ENCODE peak calls at places on chromosome 5, in seven cellular contexts. O is GM10248, U is endothelial cell, W is A549, B is stomach, S is fibroblast of mammary gland, M is type B pancreatic cell. Q is an unnamed sample.
A peak's percentile ranks its signal among the peaks of the same experiment; 100 is the strongest.

GRCh38 chr5:171924493-171925122 is 81.8 kb downstream of the FBXW11 start:
- DNase-seq in O (no peak), U (no peak), W (no peak), B (no peak), S (no peak), M (no peak), Q (no peak)

GRCh38 chr5:167629634-167630033 is 661.8 kb upstream of the WWC1 start:
- DNase-seq in O (no peak), U (no peak), W (no peak), B (no peak), S (no peak), M (no peak), Q (no peak)

GRCh38 chr5:79560774-79561524 is 47.0 kb upstream of the HOMER1 start:
- DNase-seq in O (peak; percentile 64), U (no peak), W (no peak), B (no peak), S (peak; percentile 62), M (no peak), Q (no peak)

GRCh38 chr5:107469485-107469884 is 201.3 kb downstream of the EFNA5 start:
- DNase-seq in O (no peak), U (no peak), W (peak; percentile 95), B (no peak), S (peak; percentile 87), M (no peak), Q (peak; percentile 37)

GRCh38 chr5:108339220-108339619 is 42.7 kb downstream of the FBXL17 start:
- DNase-seq in O (no peak), U (no peak), W (peak; percentile 2), B (no peak), S (no peak), M (no peak), Q (no peak)

GRCh38 chr5:167721926-167722440 is 569.5 kb upstream of the WWC1 start:
- DNase-seq in O (no peak), U (no peak), W (no peak), B (no peak), S (no peak), M (no peak), Q (no peak)

GRCh38 chr5:58722160-58722559 is 139.3 kb downstream of the RAB3C start:
- DNase-seq in O (no peak), U (no peak), W (no peak), B (no peak), S (no peak), M (no peak), Q (no peak)

GRCh38 chr5:56402273-56403223 is 169.4 kb upstream of the ANKRD55 start:
- DNase-seq in O (no peak), U (no peak), W (no peak), B (no peak), S (no peak), M (no peak), Q (no peak)

GRCh38 chr5:59661306-59661705 is 232.2 kb downstream of the PDE4D start:
- DNase-seq in O (no peak), U (no peak), W (no peak), B (no peak), S (peak; percentile 6), M (no peak), Q (no peak)

GRCh38 chr5:100505984-100506670 is 29.0 kb upstream of the FAM174A start:
- DNase-seq in O (no peak), U (no peak), W (peak; percentile 54), B (no peak), S (peak; percentile 96), M (no peak), Q (peak; percentile 12)

GRCh38 chr5:111946556-111946955 is 189.6 kb upstream of the NREP start:
- DNase-seq in O (no peak), U (no peak), W (no peak), B (no peak), S (no peak), M (no peak), Q (no peak)

GRCh38 chr5:16894236-16895057 is 41.6 kb downstream of the MYO10 start:
- DNase-seq in O (no peak), U (no peak), W (peak; percentile 98), B (peak; percentile 62), S (peak; percentile 80), M (no peak), Q (no peak)

GRCh38 chr5:1661831-1662558 is 137.6 kb downstream of the MRPL36 start:
- DNase-seq in O (no peak), U (no peak), W (no peak), B (no peak), S (no peak), M (peak; percentile 62), Q (no peak)

GRCh38 chr5:103904651-103905050 is 342.1 kb upstream of the NUDT12 start:
- DNase-seq in O (no peak), U (no peak), W (no peak), B (no peak), S (no peak), M (no peak), Q (no peak)

GRCh38 chr5:103902893-103903292 is 340.3 kb upstream of the NUDT12 start:
- DNase-seq in O (no peak), U (no peak), W (no peak), B (no peak), S (no peak), M (no peak), Q (no peak)

GRCh38 chr5:103896593-103896992 is 334.0 kb upstream of the NUDT12 start:
- DNase-seq in O (no peak), U (no peak), W (no peak), B (no peak), S (no peak), M (no peak), Q (no peak)

GRCh38 chr5:103907001-103907400 is 344.4 kb upstream of the NUDT12 start:
- DNase-seq in O (no peak), U (no peak), W (no peak), B (no peak), S (no peak), M (no peak), Q (no peak)

GRCh38 chr5:103901885-103902284 is 339.3 kb upstream of the NUDT12 start:
- DNase-seq in O (no peak), U (no peak), W (no peak), B (no peak), S (no peak), M (no peak), Q (no peak)
- TF ChIP-seq CTCF in O (no peak), U (no peak), W (no peak), B (no peak), S (no peak), M (no peak), Q (no peak)

GRCh38 chr5:38149815-38150195 is 108.6 kb upstream of the EGFLAM start:
- DNase-seq in O (no peak), U (no peak), W (no peak), B (no peak), S (no peak), M (no peak), Q (no peak)

GRCh38 chr5:38151878-38152277 is 106.5 kb upstream of the EGFLAM start:
- DNase-seq in O (no peak), U (no peak), W (no peak), B (no peak), S (peak; percentile 4), M (no peak), Q (no peak)

DNA sequence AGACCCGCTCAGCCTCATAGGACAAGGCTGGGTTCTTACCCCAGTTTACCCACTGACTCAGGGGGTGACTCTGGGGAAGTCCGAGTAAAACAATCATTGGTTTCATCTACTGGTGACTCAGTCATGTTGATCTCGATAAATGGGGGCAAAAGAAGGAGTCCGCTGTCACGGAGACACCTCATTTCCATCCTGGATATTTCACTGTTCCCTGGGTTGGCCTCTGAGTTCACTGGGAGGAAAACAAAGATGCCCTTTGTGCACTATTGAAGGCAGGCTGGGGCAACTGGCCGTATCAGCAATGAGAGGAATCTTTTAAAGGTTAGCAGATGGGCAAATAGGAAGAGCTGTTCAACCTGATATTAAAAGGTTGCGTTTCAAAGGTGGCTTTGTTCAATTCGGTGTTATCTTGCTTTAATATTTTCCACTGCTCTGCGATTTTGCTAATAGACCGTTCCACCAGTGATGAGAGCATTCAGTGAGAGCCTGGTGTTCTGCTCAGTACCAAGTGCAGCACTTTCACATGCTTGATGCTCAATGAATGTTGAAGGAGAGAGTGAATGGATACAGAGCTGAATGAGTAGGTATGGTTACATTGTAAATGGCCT is 110.2 kb upstream of the EGFLAM start:
- DNase-seq in O (no peak), U (no peak), W (no peak), B (no peak), S (no peak), M (no peak), Q (no peak)
- TF ChIP-seq CTCF in O (no peak), U (no peak), W (no peak), B (no peak), S (no peak), M (no peak), Q (no peak)

DNA sequence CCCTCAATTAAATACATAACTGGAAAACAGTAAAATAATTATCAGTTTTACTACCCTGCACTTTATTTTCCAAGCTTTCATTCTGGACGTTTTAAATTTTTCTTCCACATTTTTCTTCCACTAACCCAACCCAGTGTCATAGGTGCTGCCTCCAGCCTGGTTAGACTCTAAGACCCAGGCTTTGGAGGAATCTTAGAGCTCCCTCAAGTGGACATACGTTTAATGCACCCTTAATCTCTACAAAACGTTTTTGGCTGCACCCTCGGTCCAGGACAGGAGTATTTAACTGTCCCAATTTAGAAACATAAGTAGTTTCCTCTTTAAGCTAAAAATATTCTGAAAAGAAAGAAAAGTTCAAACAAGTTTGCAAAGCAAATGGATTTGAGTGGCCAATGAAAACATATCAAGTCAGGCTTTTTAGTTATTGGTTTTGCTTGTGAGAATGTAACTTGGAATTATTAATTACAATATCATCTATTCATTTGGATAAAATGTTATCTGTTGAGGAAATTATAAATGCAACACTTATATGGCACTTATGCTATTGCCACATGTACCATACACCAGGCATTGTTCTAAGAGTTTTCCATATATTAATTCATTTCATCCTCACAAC is 38.9 kb downstream of the CDH6 start:
- DNase-seq in O (peak; percentile 30), U (peak; percentile 54), W (peak; percentile 56), B (no peak), S (peak; percentile 54), M (no peak), Q (no peak)
- TF ChIP-seq CTCF in O (peak; percentile 68), U (peak; percentile 61), W (peak; percentile 69), B (peak; percentile 37), S (peak; percentile 70), M (peak; percentile 90), Q (peak; percentile 68)

DNA sequence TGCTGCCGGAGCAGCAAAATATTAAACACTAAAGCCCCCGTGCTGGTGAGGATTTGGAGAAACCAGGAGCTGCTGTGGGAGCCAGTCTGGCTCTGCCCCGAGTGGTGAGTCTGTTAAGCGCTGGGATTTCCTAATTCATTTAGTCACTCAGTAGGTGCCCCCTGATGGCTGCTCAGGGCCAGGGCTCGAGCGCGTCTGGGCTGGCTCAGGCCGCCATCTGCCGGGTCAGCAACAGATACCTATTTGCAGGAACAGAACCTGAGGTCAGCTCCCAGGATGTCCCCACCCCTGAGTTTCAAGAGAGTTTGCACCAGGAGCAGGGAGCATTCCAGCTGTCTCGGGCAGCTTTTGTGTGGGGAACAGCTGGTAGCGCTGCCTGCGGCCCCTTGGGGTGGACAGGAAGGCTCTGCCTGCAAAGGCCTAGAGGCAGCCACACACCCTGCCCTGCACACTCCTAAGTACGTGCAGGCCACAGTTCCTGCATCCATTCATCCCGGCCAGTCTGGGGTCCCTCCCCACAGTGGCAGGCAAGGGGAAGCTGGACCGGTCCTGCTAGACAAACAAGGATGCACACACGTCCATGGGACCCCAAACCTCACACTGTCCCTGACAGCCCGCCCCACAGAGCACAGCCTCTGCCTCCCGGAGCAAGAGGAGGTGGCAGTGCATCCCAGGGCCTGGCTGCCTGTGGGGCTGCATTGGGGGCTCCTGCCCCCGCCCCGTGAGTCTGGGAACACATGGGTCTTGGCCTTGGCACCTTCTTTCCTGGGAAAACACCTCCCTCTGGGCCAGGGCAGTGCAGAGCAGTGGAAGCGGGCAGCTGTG is 83.7 kb downstream of the ADAMTS2 start:
- DNase-seq in O (no peak), U (peak; percentile 65), W (peak; percentile 27), B (peak; percentile 17), S (peak; percentile 50), M (peak; percentile 72), Q (no peak)
- TF ChIP-seq CTCF in O (no peak), U (no peak), W (no peak), B (no peak), S (peak; percentile 30), M (peak; percentile 66), Q (no peak)

GRCh38 chr5:45038366-45038987 is 229.7 kb downstream of the MRPS30 start:
- DNase-seq in O (peak; percentile 17), U (peak; percentile 7), W (peak; percentile 31), B (no peak), S (peak; percentile 36), M (no peak), Q (peak; percentile 1)
- TF ChIP-seq CTCF in O (peak; percentile 47), U (peak; percentile 75), W (peak; percentile 48), B (peak; percentile 26), S (peak; percentile 59), M (peak; percentile 85), Q (peak; percentile 33)